ENCODE peak calls at places on chromosomes 13 and 19, in four cellular contexts. X is PC-3, I is neural progenitor cell, D is GM23248. K is an unnamed sample.

GRCh38 chr19:29401712-29402421 is 123.9 kb upstream of the VSTM2B start:
- DNase-seq in D (peak), X (no peak), I (no peak), K (no peak)

GRCh38 chr19:29831041-29831548 is 19.3 kb downstream of the CCNE1 start:
- DNase-seq in X (peak), D (peak), I (no peak), K (no peak)

GRCh38 chr19:15640904-15641597 is 354 bp downstream of the CYP4F3 start:
- DNase-seq in I (no peak), X (no peak), D (peak), K (no peak)

GRCh38 chr13:35694549-35695233 is 218.2 kb upstream of the MAB21L1 start:
- DNase-seq in X (no peak), D (no peak), I (no peak), K (no peak)

GRCh38 chr13:45393941-45394570 is 24.1 kb downstream of the SLC25A30 start:
- DNase-seq in X (peak), I (peak), D (peak), K (peak)

GRCh38 chr13:65932587-65933239 is 1297.4 kb downstream of the PCDH9 start:
- DNase-seq in I (no peak), D (peak), X (peak), K (no peak)

GRCh38 chr19:27774827-27775226 is 1438.1 kb downstream of the UQCRFS1 start:
- DNase-seq in I (no peak), D (peak), X (peak), K (peak)

GRCh38 chr19:18176367-18177310 is 3.0 kb downstream of the IFI30 start:
- DNase-seq in I (no peak), X (peak), D (no peak), K (no peak)

GRCh38 chr13:88144580-88144979 is 473.4 kb downstream of the SLITRK5 start:
- DNase-seq in I (no peak), D (no peak), X (no peak), K (peak)

GRCh38 chr19:18173572-18174294 is at the start of gene IFI30:
- DNase-seq in X (peak), I (peak), D (peak), K (peak)

GRCh38 chr13:99896712-99897440 is 74.7 kb downstream of the ZIC5 start:
- DNase-seq in I (no peak), X (no peak), D (no peak), K (no peak)

GRCh38 chr13:19606152-19606551 is 27.3 kb upstream of the MPHOSPH8 start:
- DNase-seq in D (peak), X (peak), I (no peak), K (no peak)

GRCh38 chr13:27421101-27421881 is 3.1 kb upstream of the GTF3A start:
- DNase-seq in I (no peak), X (no peak), D (no peak), K (no peak)

GRCh38 chr13:41267106-41267505 is 3.7 kb upstream of the MTRF1 start:
- DNase-seq in X (no peak), D (peak), I (no peak), K (no peak)

GRCh38 chr19:45103200-45103624 is 10.2 kb downstream of the PPP1R37 start:
- DNase-seq in D (no peak), X (no peak), I (no peak), K (no peak)

GRCh38 chr13:90633849-90634248 is 713.6 kb upstream of the MIR17HG start:
- DNase-seq in D (no peak), X (no peak), I (no peak), K (no peak)

GRCh38 chr13:41613984-41614581 is 156.7 kb downstream of the RGCC start:
- DNase-seq in D (peak), X (peak), I (peak), K (no peak)

GRCh38 chr19:12680034-12680433 is 1.6 kb downstream of the DHPS start:
- DNase-seq in I (no peak), D (no peak), X (no peak), K (no peak)

GRCh38 chr19:28239270-28239669 is 973.7 kb downstream of the UQCRFS1 start:
- DNase-seq in X (no peak), D (peak), I (peak), K (peak)

GRCh38 chr13:86000546-86000945 is 201.3 kb upstream of the SLITRK6 start:
- DNase-seq in X (no peak), D (no peak), I (no peak), K (no peak)

GRCh38 chr13:68369739-68370138 is 1139.6 kb upstream of the PCDH9 start:
- DNase-seq in D (no peak), I (no peak), X (peak), K (peak)

GRCh38 chr13:114130708-114131580 is 1.5 kb downstream of the RASA3 start:
- DNase-seq in I (peak), X (peak), D (peak), K (peak)

GRCh38 chr19:44961821-44962220 is 6.6 kb downstream of the CLPTM1 start:
- DNase-seq in I (no peak), X (no peak), D (no peak), K (no peak)

GRCh38 chr19:42400404-42400803 is 10.3 kb upstream of the CNFN start:
- DNase-seq in X (no peak), I (no peak), D (no peak), K (no peak)

GRCh38 chr19:38004505-38005223 is 97.7 kb downstream of the SIPA1L3 start:
- DNase-seq in D (peak), X (peak), I (peak), K (peak)

GRCh38 chr13:34951528-34951927 is 9.5 kb downstream of the NBEA start:
- DNase-seq in D (no peak), I (no peak), X (no peak), K (peak)

GRCh38 chr13:43306364-43306763 is 283.0 kb downstream of the DNAJC15 start:
- DNase-seq in I (no peak), D (no peak), X (no peak), K (no peak)

GRCh38 chr13:43305416-43305815 is 282.0 kb downstream of the DNAJC15 start:
- DNase-seq in D (peak), I (no peak), X (peak), K (no peak)

GRCh38 chr13:43307221-43307920 is 284.0 kb downstream of the DNAJC15 start:
- DNase-seq in X (no peak), I (no peak), D (peak), K (no peak)

GRCh38 chr13:43307921-43308433 is 284.6 kb downstream of the DNAJC15 start:
- DNase-seq in I (no peak), X (peak), D (peak), K (no peak)

GRCh38 chr13:43309301-43309700 is 285.9 kb downstream of the DNAJC15 start:
- DNase-seq in X (no peak), D (peak), I (no peak), K (no peak)
- TF ChIP-seq EZH2phosphoT487 in X (no peak), D (no peak), I (no peak), K (no peak)

DNA sequence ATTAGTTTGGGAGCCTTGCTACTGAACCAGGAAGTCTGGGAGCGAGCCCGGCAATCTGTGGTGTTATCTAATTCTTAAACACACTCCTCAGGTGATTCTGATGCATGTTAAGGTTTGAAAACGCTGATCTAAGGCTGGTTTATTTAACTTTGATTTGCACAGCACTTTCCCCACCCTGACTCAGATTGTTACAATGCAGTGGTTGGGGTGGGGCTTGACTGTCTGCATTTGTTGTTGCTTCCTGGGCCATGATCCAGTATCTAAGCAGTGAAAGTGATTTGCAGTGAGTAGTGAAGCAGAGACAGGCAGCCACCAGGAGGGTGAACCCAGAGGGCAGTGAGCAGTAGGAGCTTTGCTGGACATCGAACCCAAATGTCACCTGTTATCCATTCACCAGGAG is 81.6 kb upstream of the ARGLU1 start:
- DNase-seq in X (peak), D (peak), I (no peak), K (no peak)
- TF ChIP-seq EZH2phosphoT487 in X (no peak), D (no peak), I (no peak), K (no peak)

DNA sequence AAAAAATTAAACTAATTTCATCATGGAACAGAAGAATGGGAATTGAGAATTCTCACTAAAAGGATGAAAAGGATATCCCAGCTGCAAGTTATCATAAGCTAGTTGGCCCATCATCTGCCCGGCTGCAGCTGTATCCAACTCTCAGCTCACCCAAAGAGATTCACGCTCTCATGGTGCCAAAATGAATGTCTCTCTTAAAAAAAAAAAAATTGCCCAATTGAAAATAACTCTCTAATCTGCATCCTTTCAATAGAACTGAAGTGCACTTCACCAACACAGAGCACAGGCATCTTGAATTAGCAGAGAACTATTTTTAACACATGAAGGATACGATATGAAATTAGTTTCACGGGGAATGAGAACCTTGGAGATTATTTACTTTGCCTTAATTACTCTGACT is 20.0 kb downstream of the ENOX1 start:
- DNase-seq in I (no peak), D (no peak), X (no peak), K (no peak)
- TF ChIP-seq EZH2phosphoT487 in I (no peak), D (no peak), X (no peak), K (no peak)

GRCh38 chr19:56751078-56751489 is 79.5 kb upstream of the ZNF835 start:
- DNase-seq in X (no peak), D (no peak), I (no peak), K (no peak)
- TF ChIP-seq EZH2phosphoT487 in X (no peak), D (no peak), I (no peak), K (no peak)

GRCh38 chr19:7415163-7415856 is 66.6 kb downstream of the ARHGEF18 start:
- DNase-seq in X (no peak), I (no peak), D (no peak), K (peak)
- TF ChIP-seq EZH2phosphoT487 in X (no peak), I (no peak), D (no peak), K (no peak)

GRCh38 chr13:76386316-76386715 is 499.9 kb downstream of the KCTD12 start:
- DNase-seq in D (no peak), X (no peak), I (no peak), K (no peak)

GRCh38 chr13:76385606-76386005 is 500.6 kb downstream of the KCTD12 start:
- DNase-seq in I (no peak), X (peak), D (peak), K (no peak)

GRCh38 chr13:76380436-76381065 is 505.7 kb downstream of the KCTD12 start:
- DNase-seq in I (no peak), D (no peak), X (no peak), K (no peak)

GRCh38 chr13:76387561-76387960 is 498.6 kb downstream of the KCTD12 start:
- DNase-seq in I (no peak), X (no peak), D (no peak), K (no peak)

DNA sequence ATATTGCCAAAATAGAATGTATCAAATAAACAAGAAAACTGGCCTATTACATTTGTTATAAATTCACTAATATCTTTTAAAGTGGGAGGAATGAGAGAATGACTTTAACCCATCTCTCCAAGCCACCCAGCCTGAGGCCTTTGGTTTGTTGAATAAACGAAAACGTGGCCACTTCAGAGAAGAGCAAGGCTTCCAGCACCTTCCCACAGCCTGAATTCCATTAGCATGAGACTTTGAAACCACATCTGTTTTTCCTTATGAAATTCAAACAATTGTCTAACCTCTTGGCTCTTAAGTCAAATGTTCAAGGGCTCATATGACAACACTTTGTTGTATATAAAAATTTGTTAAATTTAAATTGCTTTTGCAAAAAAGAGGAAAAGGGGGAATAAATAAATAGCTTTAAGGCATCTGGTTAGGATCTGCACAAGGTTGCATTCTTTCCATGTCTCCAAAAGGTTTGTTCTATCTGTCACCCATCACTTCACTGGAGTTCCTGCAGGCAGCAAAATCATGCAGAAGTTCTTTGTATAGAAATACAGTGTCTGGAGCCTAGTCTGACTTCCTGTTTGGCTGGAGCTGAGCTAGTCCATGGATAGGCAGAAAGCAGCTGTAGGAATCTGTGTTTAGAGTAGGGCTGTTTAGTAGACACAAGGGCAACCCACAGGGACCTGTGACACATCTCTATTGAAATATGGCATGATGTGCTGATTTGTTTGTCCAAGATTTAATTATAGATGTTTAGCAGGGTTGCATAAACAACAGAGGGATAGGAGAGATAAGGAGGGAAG is 502.3 kb downstream of the KCTD12 start:
- DNase-seq in D (peak), X (peak), I (no peak), K (no peak)
- TF ChIP-seq EZH2phosphoT487 in D (peak), X (no peak), I (no peak), K (no peak)

GRCh38 chr19:35262101-35262761 is 6.5 kb upstream of the USF2 start:
- DNase-seq in D (no peak), X (no peak), I (no peak), K (no peak)
- TF ChIP-seq EZH2phosphoT487 in D (no peak), X (no peak), I (no peak), K (no peak)

GRCh38 chr19:50836543-50837195 is 3.3 kb upstream of the KLK15 start:
- DNase-seq in X (no peak), I (no peak), D (no peak), K (peak)

GRCh38 chr19:50837300-50837699 is 3.9 kb upstream of the KLK15 start:
- DNase-seq in D (no peak), I (no peak), X (no peak), K (no peak)

GRCh38 chr19:50835785-50836542 is 2.6 kb upstream of the KLK15 start:
- DNase-seq in D (peak), I (peak), X (peak), K (peak)

GRCh38 chr19:50839712-50840655 is 6.6 kb upstream of the KLK15 start:
- DNase-seq in D (no peak), I (no peak), X (no peak), K (no peak)

GRCh38 chr19:50838239-50838638 is 4.9 kb upstream of the KLK15 start:
- DNase-seq in X (peak), I (peak), D (peak), K (peak)
- TF ChIP-seq EZH2phosphoT487 in X (no peak), I (no peak), D (no peak), K (no peak)